ENCODE peak calls at places on chromosomes 7 and 10, in nine cellular contexts. A is esophagus muscularis mucosa, I is GM12892, F is suprapubic skin, S is endothelial cell of umbilical vein, X is vagina, Q is HepG2, D is SK-N-SH, J is prostate gland. H is an unnamed sample.

GRCh38 chr7:55074008-55074499 is 55.2 kb downstream of the EGFR start:
- DNase-seq in J (peak; percentile 32), S (peak; percentile 32), I (peak; percentile 47), D (no peak), A (no peak), F (peak; percentile 80), Q (peak; percentile 44), X (peak; percentile 87), H (peak; percentile 43)

GRCh38 chr7:132083126-132084123 is 492.8 kb downstream of the PLXNA4 start:
- DNase-seq in Q (no peak), J (no peak), F (no peak), X (no peak), A (no peak), S (no peak), D (no peak), I (no peak), H (no peak)

GRCh38 chr10:3111626-3112220 is 44.4 kb downstream of the PFKP start:
- DNase-seq in S (no peak), J (no peak), D (peak; percentile 52), I (no peak), F (no peak), Q (no peak), X (no peak), A (no peak), H (no peak)

GRCh38 chr10:131874991-131875451 is 25.8 kb upstream of the PPP2R2D start:
- DNase-seq in I (peak; percentile 75), A (no peak), J (peak; percentile 72), X (no peak), S (peak; percentile 74), D (peak; percentile 93), Q (peak; percentile 62), F (no peak), H (peak; percentile 68)

GRCh38 chr7:87220734-87221215 is 1.2 kb upstream of the TMEM243 start:
- DNase-seq in X (no peak), Q (no peak), I (no peak), J (peak; percentile 22), D (peak; percentile 42), S (no peak), A (no peak), F (no peak), H (no peak)

GRCh38 chr10:80498833-80499671 is 38.6 kb upstream of the SH2D4B start:
- DNase-seq in F (peak; percentile 96), D (no peak), X (no peak), I (no peak), Q (peak; percentile 94), S (peak; percentile 78), A (peak; percentile 97), J (peak; percentile 87), H (no peak)

GRCh38 chr7:152158801-152159587 is 133.5 kb downstream of the GALNT11 start:
- DNase-seq in X (no peak), F (no peak), I (peak; percentile 40), J (no peak), A (no peak), S (no peak), D (no peak), Q (no peak), H (no peak)

GRCh38 chr10:96556003-96556402 is 30.8 kb downstream of the TM9SF3 start:
- DNase-seq in Q (peak; percentile 7), S (peak; percentile 24), A (no peak), J (no peak), F (no peak), X (no peak), D (peak; percentile 22), I (no peak), H (no peak)

DNA sequence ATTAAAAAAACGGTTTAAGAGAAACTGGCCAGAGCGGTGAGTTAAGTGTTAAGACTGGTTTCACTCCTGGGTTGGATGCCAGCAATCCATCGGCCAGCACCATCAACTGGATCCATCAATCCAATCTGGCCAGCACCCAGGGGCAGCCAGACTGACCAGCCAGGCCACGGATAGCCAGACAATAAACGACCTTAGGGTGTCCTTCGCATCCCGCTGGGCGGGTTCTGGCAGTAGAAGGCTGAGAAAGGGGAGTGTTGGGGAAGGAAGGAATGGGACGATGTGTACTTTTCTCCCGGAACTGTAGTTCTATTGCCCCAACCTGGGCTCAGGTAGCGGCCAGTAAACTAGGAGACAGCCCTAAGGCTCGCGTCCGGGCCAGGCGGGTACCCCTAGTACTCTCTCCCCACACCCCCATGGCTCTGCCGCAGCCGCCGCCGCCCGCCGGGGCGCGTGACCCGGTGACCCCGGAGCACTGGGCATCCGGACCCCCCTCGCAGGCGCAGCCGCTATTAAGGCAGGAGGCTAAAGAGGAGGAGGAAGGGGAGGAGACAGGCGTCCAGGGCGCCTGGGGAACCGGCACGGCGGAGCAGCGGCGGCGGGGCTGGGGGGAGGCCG is at the start of gene CASD1:
- DNase-seq in D (no peak), Q (peak; percentile 33), J (peak; percentile 61), A (no peak), S (peak; percentile 31), F (peak; percentile 80), X (no peak), I (no peak), H (peak; percentile 75)
- TF ChIP-seq POLR2AphosphoS5 in D (peak; percentile 15), Q (no peak), J (peak; percentile 49), A (no peak), S (no peak), F (no peak), X (peak; percentile 30), I (no peak), H (peak; percentile 43)

DNA sequence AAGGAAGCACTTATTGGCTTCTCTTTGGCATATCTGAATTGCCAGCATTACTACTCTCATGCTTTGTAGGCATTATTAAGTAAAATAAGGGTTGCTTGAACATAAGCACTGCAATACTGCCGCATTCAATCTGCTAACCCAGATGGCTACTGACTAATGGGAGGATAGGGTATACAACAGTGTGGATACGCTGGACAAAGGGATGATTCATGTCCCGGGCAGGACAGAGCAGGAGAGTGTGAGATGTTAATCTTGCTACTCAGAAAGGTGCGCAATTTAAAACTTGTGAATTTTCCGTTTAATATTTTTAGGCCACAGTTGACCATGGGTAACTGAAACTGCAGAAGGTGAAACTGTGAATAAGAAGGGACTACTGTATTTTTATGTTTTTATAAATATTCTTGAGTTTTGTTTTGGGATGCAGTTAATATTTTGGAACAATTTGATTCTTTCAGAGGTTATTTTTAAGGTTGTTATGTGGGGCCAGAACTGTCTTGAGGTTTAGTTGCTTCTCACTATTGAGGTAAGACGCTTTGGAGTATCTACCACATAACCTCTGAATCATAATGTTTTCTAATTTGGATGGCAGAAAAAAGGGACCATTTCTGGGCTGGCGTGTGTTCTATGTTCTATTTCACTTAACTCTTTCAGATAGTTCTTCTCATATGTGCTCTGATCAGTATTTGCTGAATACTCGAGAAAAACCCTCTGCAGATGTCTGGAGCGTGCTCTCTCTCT is 75.7 kb upstream of the SYPL1 start:
- DNase-seq in X (no peak), F (no peak), D (no peak), A (no peak), I (no peak), Q (no peak), S (no peak), J (no peak), H (no peak)
- TF ChIP-seq POLR2AphosphoS5 in X (no peak), F (no peak), D (no peak), A (no peak), I (no peak), Q (no peak), S (no peak), J (no peak), H (no peak)

GRCh38 chr7:122136033-122136432 is 8.0 kb downstream of the AASS start:
- DNase-seq in D (no peak), I (no peak), F (no peak), A (no peak), Q (no peak), J (no peak), S (peak; percentile 11), X (no peak), H (no peak)

GRCh38 chr7:122140918-122141317 is 3.1 kb downstream of the AASS start:
- DNase-seq in F (no peak), I (no peak), Q (no peak), X (no peak), A (no peak), S (no peak), D (no peak), J (no peak), H (no peak)

GRCh38 chr7:122136639-122137253 is 7.3 kb downstream of the AASS start:
- DNase-seq in S (no peak), I (no peak), J (no peak), D (no peak), A (no peak), Q (no peak), X (no peak), F (no peak), H (no peak)

GRCh38 chr7:122135275-122135674 is 8.8 kb downstream of the AASS start:
- DNase-seq in D (no peak), F (no peak), X (no peak), A (no peak), J (no peak), S (no peak), I (no peak), Q (no peak), H (no peak)

DNA sequence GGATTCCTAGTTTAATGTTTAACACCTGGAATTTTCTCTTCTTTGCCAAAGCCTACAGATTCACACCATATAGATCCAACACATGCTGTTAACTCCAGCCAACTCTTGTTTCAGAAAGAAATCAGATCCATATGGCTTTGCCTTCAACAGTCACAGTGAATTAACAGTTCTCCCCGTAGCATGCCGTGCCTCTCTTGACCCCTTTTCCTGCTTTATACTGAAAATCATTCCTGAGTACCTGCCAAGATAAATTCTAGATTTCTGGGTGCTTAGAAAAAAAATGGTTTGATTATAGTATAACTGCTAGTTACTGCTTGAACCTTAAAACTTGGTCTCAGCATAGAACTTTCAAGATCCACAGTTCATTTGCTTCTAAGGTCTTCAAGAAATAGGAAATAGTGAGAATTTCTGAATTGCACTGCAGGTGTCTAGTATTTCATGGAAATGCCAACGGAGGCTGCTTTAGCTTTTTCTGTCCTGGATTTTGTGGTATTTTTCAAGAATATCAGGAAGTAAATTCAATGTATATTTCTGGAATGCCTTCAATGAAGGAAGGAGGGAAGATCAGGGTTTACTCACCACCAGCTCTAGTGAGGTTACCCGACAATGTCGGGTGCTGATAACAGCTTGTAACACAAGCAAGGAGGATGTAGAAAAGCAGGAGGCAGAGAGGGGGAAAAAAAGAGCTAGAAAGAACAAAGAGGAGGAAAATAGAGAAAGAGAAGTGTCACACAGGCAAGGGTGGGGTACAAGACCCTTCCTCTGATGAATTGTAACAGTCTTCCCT is 6.6 kb downstream of the AASS start:
- DNase-seq in D (no peak), F (no peak), I (no peak), X (no peak), S (peak; percentile 77), Q (no peak), A (no peak), J (no peak), H (no peak)
- TF ChIP-seq POLR2AphosphoS5 in D (no peak), F (no peak), I (no peak), X (no peak), S (no peak), Q (no peak), A (no peak), J (no peak), H (peak; percentile 26)

GRCh38 chr10:128894641-128895040 is 572.4 kb upstream of the MGMT start:
- DNase-seq in J (no peak), Q (no peak), X (no peak), S (no peak), D (no peak), F (no peak), I (no peak), A (peak; percentile 75), H (peak; percentile 10)

GRCh38 chr10:128895473-128895872 is 571.6 kb upstream of the MGMT start:
- DNase-seq in X (no peak), S (no peak), A (peak; percentile 74), I (no peak), Q (no peak), J (no peak), D (no peak), F (no peak), H (no peak)

GRCh38 chr10:128897414-128897928 is 569.6 kb upstream of the MGMT start:
- DNase-seq in D (no peak), I (no peak), Q (no peak), S (no peak), X (no peak), F (no peak), J (no peak), A (peak; percentile 57), H (no peak)

GRCh38 chr10:128896964-128897363 is 570.1 kb upstream of the MGMT start:
- DNase-seq in D (no peak), S (no peak), I (no peak), X (no peak), A (peak; percentile 78), J (no peak), Q (no peak), F (no peak), H (no peak)

GRCh38 chr10:128896183-128896805 is 570.7 kb upstream of the MGMT start:
- DNase-seq in F (no peak), J (peak; percentile 38), Q (no peak), D (no peak), I (no peak), X (no peak), S (no peak), A (peak; percentile 50), H (no peak)
- TF ChIP-seq POLR2AphosphoS5 in F (no peak), J (peak; percentile 76), Q (no peak), D (no peak), I (no peak), X (peak; percentile 49), S (no peak), A (no peak), H (no peak)